ENCODE peak calls at places on chromosome 5, in five cellular contexts. One of them, this sample, is unnamed.

GRCh38 chr5:74041913-74042312 is 415.9 kb downstream of the ARHGEF28 start:
- DNase-seq in CD8-positive, alpha-beta T cell: no peak
- DNase-seq in fibroblast of the aortic adventitia: no peak
- DNase-seq in adrenal gland: no peak
- DNase-seq in ovary: no peak
- DNase-seq in this sample: no peak

GRCh38 chr5:79924936-79925893 is 65.8 kb downstream of the MTX3 start:
- DNase-seq in ovary: no peak
- DNase-seq in CD8-positive, alpha-beta T cell: no peak
- DNase-seq in adrenal gland: peak
- DNase-seq in fibroblast of the aortic adventitia: peak
- DNase-seq in this sample: peak

GRCh38 chr5:112551437-112552018 is 132.5 kb upstream of the EPB41L4A start:
- DNase-seq in adrenal gland: peak
- DNase-seq in ovary: peak
- DNase-seq in fibroblast of the aortic adventitia: peak
- DNase-seq in CD8-positive, alpha-beta T cell: no peak
- DNase-seq in this sample: peak

GRCh38 chr5:109246841-109247592 is 162.8 kb downstream of the PJA2 start:
- DNase-seq in CD8-positive, alpha-beta T cell: no peak
- DNase-seq in ovary: no peak
- DNase-seq in adrenal gland: no peak
- DNase-seq in fibroblast of the aortic adventitia: no peak
- DNase-seq in this sample: no peak

GRCh38 chr5:56286015-56286992 is 53.2 kb upstream of the ANKRD55 start:
- DNase-seq in fibroblast of the aortic adventitia: peak
- DNase-seq in CD8-positive, alpha-beta T cell: no peak
- DNase-seq in ovary: no peak
- DNase-seq in adrenal gland: no peak
- DNase-seq in this sample: no peak

GRCh38 chr5:62605638-62606037 is 27.0 kb downstream of the LRRC70 start:
- DNase-seq in fibroblast of the aortic adventitia: no peak
- DNase-seq in adrenal gland: no peak
- DNase-seq in CD8-positive, alpha-beta T cell: no peak
- DNase-seq in ovary: no peak
- DNase-seq in this sample: no peak

GRCh38 chr5:140131967-140132409 is 6.3 kb downstream of the IGIP start:
- DNase-seq in fibroblast of the aortic adventitia: peak
- DNase-seq in ovary: no peak
- DNase-seq in CD8-positive, alpha-beta T cell: no peak
- DNase-seq in adrenal gland: peak
- DNase-seq in this sample: peak

GRCh38 chr5:101390317-101390908 is 487.3 kb upstream of the ST8SIA4 start:
- DNase-seq in fibroblast of the aortic adventitia: peak
- DNase-seq in ovary: no peak
- DNase-seq in adrenal gland: peak
- DNase-seq in CD8-positive, alpha-beta T cell: no peak
- DNase-seq in this sample: peak

GRCh38 chr5:127830829-127831598 is 127.8 kb downstream of the CCDC192 start:
- DNase-seq in CD8-positive, alpha-beta T cell: no peak
- DNase-seq in fibroblast of the aortic adventitia: no peak
- DNase-seq in ovary: no peak
- DNase-seq in adrenal gland: no peak
- DNase-seq in this sample: no peak

GRCh38 chr5:1765880-1766235 is 33.8 kb downstream of the MRPL36 start:
- DNase-seq in ovary: no peak
- DNase-seq in fibroblast of the aortic adventitia: no peak
- DNase-seq in adrenal gland: no peak
- DNase-seq in CD8-positive, alpha-beta T cell: no peak
- DNase-seq in this sample: no peak

GRCh38 chr5:108818613-108819272 is 71.0 kb downstream of the FER start:
- DNase-seq in adrenal gland: no peak
- DNase-seq in fibroblast of the aortic adventitia: peak
- DNase-seq in ovary: no peak
- DNase-seq in CD8-positive, alpha-beta T cell: no peak
- DNase-seq in this sample: peak

GRCh38 chr5:55372130-55372925 is 64.5 kb downstream of the MTREX start:
- DNase-seq in CD8-positive, alpha-beta T cell: no peak
- DNase-seq in ovary: no peak
- DNase-seq in fibroblast of the aortic adventitia: no peak
- DNase-seq in adrenal gland: no peak
- DNase-seq in this sample: no peak

GRCh38 chr5:157265714-157266285 is at the start of gene CYFIP2:
- DNase-seq in CD8-positive, alpha-beta T cell: peak
- DNase-seq in fibroblast of the aortic adventitia: no peak
- DNase-seq in adrenal gland: peak
- DNase-seq in ovary: peak
- DNase-seq in this sample: no peak

GRCh38 chr5:157266286-157267007 is 524 bp downstream of the CYFIP2 start:
- DNase-seq in adrenal gland: peak
- DNase-seq in fibroblast of the aortic adventitia: no peak
- DNase-seq in CD8-positive, alpha-beta T cell: no peak
- DNase-seq in ovary: no peak
- DNase-seq in this sample: no peak

GRCh38 chr5:157267766-157268480 is 2.0 kb downstream of the CYFIP2 start:
- DNase-seq in fibroblast of the aortic adventitia: no peak
- DNase-seq in CD8-positive, alpha-beta T cell: no peak
- DNase-seq in adrenal gland: no peak
- DNase-seq in ovary: no peak
- DNase-seq in this sample: no peak

GRCh38 chr5:157269165-157269671 is 3.3 kb downstream of the CYFIP2 start:
- DNase-seq in CD8-positive, alpha-beta T cell: no peak
- DNase-seq in adrenal gland: peak
- DNase-seq in fibroblast of the aortic adventitia: no peak
- DNase-seq in ovary: no peak
- DNase-seq in this sample: no peak

GRCh38 chr5:157267025-157267424 is 1.1 kb downstream of the CYFIP2 start:
- DNase-seq in fibroblast of the aortic adventitia: no peak
- DNase-seq in ovary: no peak
- DNase-seq in CD8-positive, alpha-beta T cell: no peak
- DNase-seq in adrenal gland: peak
- DNase-seq in this sample: no peak
- H3K4me3 ChIP-seq in fibroblast of the aortic adventitia: no peak
- H3K4me3 ChIP-seq in ovary: no peak
- H3K4me3 ChIP-seq in CD8-positive, alpha-beta T cell: peak
- H3K4me3 ChIP-seq in adrenal gland: no peak
- H3K4me3 ChIP-seq in this sample: no peak

GRCh38 chr5:137061382-137061781 is 437.7 kb downstream of the SPOCK1 start:
- DNase-seq in ovary: no peak
- DNase-seq in adrenal gland: no peak
- DNase-seq in fibroblast of the aortic adventitia: no peak
- DNase-seq in CD8-positive, alpha-beta T cell: no peak
- DNase-seq in this sample: no peak
- TF ChIP-seq CTCF in ovary: no peak
- TF ChIP-seq CTCF in adrenal gland: no peak
- TF ChIP-seq CTCF in fibroblast of the aortic adventitia: no peak
- TF ChIP-seq CTCF in CD8-positive, alpha-beta T cell: no peak
- TF ChIP-seq CTCF in this sample: no peak

DNA sequence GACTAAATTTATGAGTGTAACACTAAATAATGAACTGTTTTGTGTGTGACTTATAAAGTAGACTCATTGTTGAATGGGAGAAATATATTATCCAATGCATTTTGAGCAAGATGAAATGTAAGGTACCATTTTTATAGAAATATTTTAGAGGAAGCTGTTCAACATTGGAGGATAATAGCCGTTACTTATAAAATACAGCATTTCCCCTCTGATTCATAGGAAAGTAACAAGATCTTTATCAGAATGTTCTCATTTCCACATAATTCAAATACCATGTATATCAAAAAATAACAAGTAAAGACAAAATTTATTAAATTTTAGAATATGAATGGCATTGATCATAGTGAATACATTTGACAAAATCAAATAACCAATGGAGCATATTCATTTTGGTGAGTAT is 346.8 kb upstream of the PTGER4 start:
- DNase-seq in CD8-positive, alpha-beta T cell: no peak
- DNase-seq in adrenal gland: no peak
- DNase-seq in ovary: no peak
- DNase-seq in fibroblast of the aortic adventitia: peak
- DNase-seq in this sample: no peak
- H3K4me3 ChIP-seq in CD8-positive, alpha-beta T cell: no peak
- H3K4me3 ChIP-seq in adrenal gland: no peak
- H3K4me3 ChIP-seq in ovary: no peak
- H3K4me3 ChIP-seq in fibroblast of the aortic adventitia: no peak
- H3K4me3 ChIP-seq in this sample: no peak

GRCh38 chr5:143570989-143571388 is 167.5 kb upstream of the NR3C1 start:
- DNase-seq in fibroblast of the aortic adventitia: no peak
- DNase-seq in adrenal gland: no peak
- DNase-seq in ovary: no peak
- DNase-seq in CD8-positive, alpha-beta T cell: no peak
- DNase-seq in this sample: no peak
- TF ChIP-seq CTCF in fibroblast of the aortic adventitia: no peak
- TF ChIP-seq CTCF in adrenal gland: no peak
- TF ChIP-seq CTCF in ovary: no peak
- TF ChIP-seq CTCF in CD8-positive, alpha-beta T cell: no peak
- TF ChIP-seq CTCF in this sample: no peak

DNA sequence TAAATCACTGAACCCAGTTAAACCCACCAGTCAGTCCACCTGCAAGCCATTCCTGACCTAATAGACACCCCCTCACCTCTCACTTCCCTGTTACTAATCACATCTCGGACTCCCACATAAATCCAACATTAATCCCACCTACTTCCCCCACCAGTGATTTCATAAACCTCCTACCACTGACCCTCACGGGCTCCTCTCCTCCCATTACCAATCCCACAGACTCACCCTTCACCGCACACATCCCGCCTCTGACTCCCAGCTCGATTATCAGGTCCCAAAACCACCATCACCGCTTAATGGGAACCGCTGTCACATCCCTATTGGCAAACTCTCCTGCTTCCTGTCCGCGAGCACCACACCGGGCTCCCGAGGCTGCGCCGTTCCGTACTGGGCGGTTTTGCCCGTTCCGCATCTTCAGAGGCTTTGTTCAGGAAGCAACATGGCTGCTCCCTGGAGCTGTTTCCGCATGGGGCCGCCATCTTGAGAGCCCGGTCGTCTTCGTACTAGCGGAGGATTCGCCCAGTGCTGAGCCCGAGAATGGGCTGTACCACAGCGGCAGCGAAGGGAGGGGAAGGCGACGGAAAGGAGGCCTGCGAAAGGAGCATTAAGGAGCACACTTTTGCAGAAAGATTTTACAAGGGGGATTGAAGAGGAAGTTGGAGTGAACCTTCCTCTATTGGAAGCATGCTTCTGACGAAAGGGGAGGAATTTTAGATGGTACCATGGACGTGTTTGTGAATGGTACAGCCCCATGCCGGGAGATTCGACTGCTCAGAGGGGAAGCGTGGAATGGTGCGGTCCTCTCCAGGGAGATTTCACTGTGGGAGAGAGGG is at the start of gene ZNF300:
- DNase-seq in adrenal gland: peak
- DNase-seq in CD8-positive, alpha-beta T cell: peak
- DNase-seq in fibroblast of the aortic adventitia: peak
- DNase-seq in ovary: peak
- DNase-seq in this sample: peak
- H3K4me3 ChIP-seq in adrenal gland: no peak
- H3K4me3 ChIP-seq in CD8-positive, alpha-beta T cell: peak
- H3K4me3 ChIP-seq in fibroblast of the aortic adventitia: peak
- H3K4me3 ChIP-seq in ovary: peak
- H3K4me3 ChIP-seq in this sample: peak

GRCh38 chr5:149581192-149581861 is at the start of gene ARHGEF37:
- DNase-seq in ovary: peak
- DNase-seq in adrenal gland: peak
- DNase-seq in CD8-positive, alpha-beta T cell: peak
- DNase-seq in fibroblast of the aortic adventitia: peak
- DNase-seq in this sample: peak
- TF ChIP-seq CTCF in ovary: no peak
- TF ChIP-seq CTCF in adrenal gland: no peak
- TF ChIP-seq CTCF in CD8-positive, alpha-beta T cell: no peak
- TF ChIP-seq CTCF in fibroblast of the aortic adventitia: no peak
- TF ChIP-seq CTCF in this sample: no peak

GRCh38 chr5:52772668-52773067 is 15.0 kb upstream of the ITGA1 start:
- DNase-seq in fibroblast of the aortic adventitia: no peak
- DNase-seq in CD8-positive, alpha-beta T cell: no peak
- DNase-seq in ovary: no peak
- DNase-seq in adrenal gland: no peak
- DNase-seq in this sample: no peak

GRCh38 chr5:52767766-52768480 is 19.8 kb upstream of the ITGA1 start:
- DNase-seq in fibroblast of the aortic adventitia: no peak
- DNase-seq in ovary: no peak
- DNase-seq in CD8-positive, alpha-beta T cell: no peak
- DNase-seq in adrenal gland: no peak
- DNase-seq in this sample: no peak

GRCh38 chr5:52769061-52769460 is 18.7 kb upstream of the ITGA1 start:
- DNase-seq in CD8-positive, alpha-beta T cell: no peak
- DNase-seq in adrenal gland: no peak
- DNase-seq in fibroblast of the aortic adventitia: no peak
- DNase-seq in ovary: no peak
- DNase-seq in this sample: no peak

GRCh38 chr5:52771343-52772039 is 16.2 kb upstream of the ITGA1 start:
- DNase-seq in adrenal gland: no peak
- DNase-seq in fibroblast of the aortic adventitia: no peak
- DNase-seq in ovary: no peak
- DNase-seq in CD8-positive, alpha-beta T cell: no peak
- DNase-seq in this sample: no peak

DNA sequence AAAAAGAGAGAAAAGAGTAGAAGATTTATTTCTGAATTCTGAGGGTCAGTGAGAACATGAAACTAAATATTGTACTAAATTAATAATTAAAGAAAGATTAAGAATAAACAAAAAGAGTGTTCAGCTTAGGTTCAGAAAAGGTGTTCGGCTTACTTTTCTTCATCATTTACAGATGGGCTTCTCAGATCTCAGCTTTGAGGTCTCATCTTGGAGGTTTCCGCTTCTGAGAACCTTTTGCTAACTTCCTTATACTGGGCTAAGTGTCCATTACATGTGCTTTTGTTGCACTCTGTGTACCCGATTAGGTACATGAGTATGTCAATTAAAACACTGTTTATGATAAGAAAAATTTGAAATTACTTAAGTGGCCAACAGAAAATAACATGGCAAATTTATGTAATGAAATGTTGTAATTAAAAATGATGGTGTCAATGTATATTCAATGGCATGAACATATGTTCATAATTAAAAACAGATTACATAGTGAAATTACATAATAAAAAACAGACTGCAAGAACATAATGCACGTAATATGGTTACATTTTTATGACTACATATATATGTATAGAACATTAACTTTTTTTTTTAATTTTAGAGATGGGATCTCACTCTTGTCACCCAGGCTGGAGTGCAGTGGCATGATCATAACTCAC is 17.3 kb upstream of the ITGA1 start:
- DNase-seq in fibroblast of the aortic adventitia: no peak
- DNase-seq in ovary: no peak
- DNase-seq in adrenal gland: no peak
- DNase-seq in CD8-positive, alpha-beta T cell: no peak
- DNase-seq in this sample: no peak
- H3K4me3 ChIP-seq in fibroblast of the aortic adventitia: no peak
- H3K4me3 ChIP-seq in ovary: no peak
- H3K4me3 ChIP-seq in adrenal gland: no peak
- H3K4me3 ChIP-seq in CD8-positive, alpha-beta T cell: no peak
- H3K4me3 ChIP-seq in this sample: no peak

DNA sequence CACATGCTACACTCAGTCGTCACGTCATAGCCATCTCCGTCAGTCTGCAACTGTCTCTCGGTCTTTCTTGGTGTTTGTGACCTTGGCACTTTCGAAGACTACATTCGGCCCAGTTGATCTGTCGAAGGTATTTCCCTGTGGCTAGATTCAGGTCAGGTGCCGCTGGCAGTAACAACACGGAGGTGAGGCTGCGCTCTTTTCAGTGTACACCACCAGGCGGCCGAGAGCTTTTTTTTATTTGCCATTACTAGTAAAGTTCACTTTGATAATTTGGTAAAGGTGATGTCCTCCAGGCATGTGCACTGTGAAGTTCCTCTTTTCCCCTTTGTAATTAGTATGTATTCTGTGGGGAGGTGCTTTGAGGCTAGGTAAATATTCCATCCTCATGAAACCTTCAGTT is 49.7 kb downstream of the RNF130 start:
- DNase-seq in adrenal gland: no peak
- DNase-seq in fibroblast of the aortic adventitia: no peak
- DNase-seq in ovary: no peak
- DNase-seq in CD8-positive, alpha-beta T cell: no peak
- DNase-seq in this sample: no peak
- TF ChIP-seq CTCF in adrenal gland: no peak
- TF ChIP-seq CTCF in fibroblast of the aortic adventitia: no peak
- TF ChIP-seq CTCF in ovary: no peak
- TF ChIP-seq CTCF in CD8-positive, alpha-beta T cell: no peak
- TF ChIP-seq CTCF in this sample: no peak